ENCODE peak calls at places on chromosomes 2 and 18, in seven cellular contexts. J, C, Z, Q, E, R and N are unnamed samples.

GRCh38 chr2:55148269-55148668 is 83.8 kb downstream of the CLHC1 start:
- DNase-seq in R (no peak), E (no peak), J (no peak), Q (peak; percentile 99), C (no peak), Z (peak; percentile 85), N (no peak)

GRCh38 chr2:178219247-178219646 is 24.9 kb downstream of the OSBPL6 start:
- DNase-seq in E (no peak), Z (no peak), J (no peak), R (no peak), C (no peak), Q (no peak), N (no peak)

GRCh38 chr2:65661980-65662653 is 229.7 kb upstream of the SPRED2 start:
- DNase-seq in Z (no peak), Q (no peak), R (no peak), E (no peak), C (no peak), J (no peak), N (no peak)

GRCh38 chr2:184680825-184681224 is 82.5 kb downstream of the ZNF804A start:
- DNase-seq in C (no peak), J (no peak), Z (no peak), Q (no peak), E (no peak), R (no peak), N (no peak)

GRCh38 chr18:49898421-49898820 is 85.1 kb upstream of the ACAA2 start:
- DNase-seq in Q (no peak), J (peak; percentile 57), Z (peak; percentile 68), R (peak; percentile 84), C (peak; percentile 42), E (peak; percentile 43), N (peak; percentile 67)

GRCh38 chr2:158667567-158667966 is 127.5 kb upstream of the DAPL1 start:
- DNase-seq in R (no peak), C (no peak), J (peak; percentile 93), Q (no peak), E (no peak), Z (peak; percentile 97), N (peak; percentile 22)

GRCh38 chr2:136116111-136116812 is 1.7 kb downstream of the CXCR4 start:
- DNase-seq in R (peak; percentile 55), Q (no peak), J (no peak), C (peak; percentile 17), E (no peak), Z (no peak), N (no peak)

GRCh38 chr2:170298115-170298514 is 120.2 kb downstream of the MYO3B start:
- DNase-seq in C (no peak), Z (no peak), E (no peak), Q (no peak), J (no peak), R (no peak), N (no peak)

GRCh38 chr2:204110250-204111183 is 174.0 kb downstream of the ICOS start:
- DNase-seq in C (no peak), Z (peak; percentile 84), J (no peak), Q (no peak), R (no peak), E (no peak), N (peak; percentile 6)

GRCh38 chr2:237558918-237559645 is 7.3 kb upstream of the PRLH start:
- DNase-seq in Z (no peak), Q (no peak), J (peak; percentile 53), C (peak; percentile 43), E (no peak), R (peak; percentile 45), N (peak; percentile 89)

GRCh38 chr2:20571231-20571630 is 79.7 kb downstream of the HS1BP3 start:
- DNase-seq in J (no peak), E (no peak), R (no peak), Q (no peak), Z (peak; percentile 86), C (no peak), N (no peak)

GRCh38 chr2:86249843-86250402 is 50.7 kb downstream of the MRPL35 start:
- DNase-seq in Q (no peak), J (no peak), R (no peak), E (peak; percentile 25), Z (no peak), C (peak; percentile 62), N (no peak)

GRCh38 chr2:42977236-42978174 is 185.1 kb upstream of the HAAO start:
- DNase-seq in E (no peak), Z (no peak), J (no peak), Q (no peak), C (no peak), R (no peak), N (no peak)

GRCh38 chr18:8998481-8999217 is 103.8 kb upstream of the NDUFV2 start:
- DNase-seq in Q (peak; percentile 67), E (no peak), C (no peak), R (no peak), Z (no peak), J (peak; percentile 57), N (peak; percentile 73)

GRCh38 chr2:224009605-224010330 is 29.3 kb downstream of the SERPINE2 start:
- DNase-seq in Z (peak; percentile 6), Q (peak; percentile 55), C (peak; percentile 20), R (no peak), E (no peak), J (peak; percentile 38), N (peak; percentile 17)

GRCh38 chr2:150469706-150470105 is 17.8 kb downstream of the RND3 start:
- DNase-seq in J (no peak), Z (peak; percentile 5), R (no peak), C (no peak), E (no peak), Q (no peak), N (no peak)

GRCh38 chr18:44895176-44895798 is 214.6 kb downstream of the SETBP1 start:
- DNase-seq in C (peak; percentile 77), E (no peak), Q (peak; percentile 45), J (peak; percentile 34), Z (peak; percentile 49), R (peak; percentile 30), N (peak; percentile 59)

DNA sequence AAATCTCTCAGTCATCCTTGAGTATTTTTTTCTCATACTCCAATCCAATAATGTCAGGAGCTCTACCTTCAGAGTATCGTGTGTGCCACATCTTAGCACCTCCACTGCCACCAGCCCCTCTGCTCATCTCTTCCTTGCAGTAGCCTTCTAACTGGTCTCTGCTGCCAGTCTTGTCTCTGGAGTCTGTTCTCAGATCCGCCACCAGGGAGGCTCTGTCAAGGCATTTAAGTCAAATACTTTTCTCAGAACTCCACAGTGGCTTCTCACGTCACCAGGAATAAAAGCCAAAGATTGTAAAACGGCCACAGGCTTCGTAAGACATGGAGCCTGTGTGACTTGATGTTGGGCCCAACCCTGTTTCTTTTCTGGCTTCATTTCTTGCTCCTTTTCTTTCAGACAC is 7.1 kb downstream of the UNC50 start:
- DNase-seq in Q (no peak), Z (no peak), J (no peak), E (no peak), C (peak; percentile 25), R (no peak), N (no peak)
- TF ChIP-seq CTCF in Q (no peak), Z (no peak), J (no peak), E (no peak), C (no peak), R (no peak), N (no peak)

GRCh38 chr2:79717364-79718007 is 204.6 kb downstream of the CTNNA2 start:
- DNase-seq in R (peak; percentile 23), E (peak; percentile 13), Q (no peak), Z (no peak), J (peak; percentile 99), C (peak; percentile 73), N (peak; percentile 28)
- H3K4me2 ChIP-seq in R (no peak overlapping the region), E (no peak overlapping the region), Q (no peak overlapping the region), Z (no peak overlapping the region), J (peak overlapping the region; percentile 19), C (peak overlapping the region; percentile 39), N (no peak overlapping the region)

GRCh38 chr18:69002233-69002632 is 204.4 kb downstream of the CCDC102B start:
- DNase-seq in C (no peak), J (no peak), R (no peak), Z (no peak), E (peak; percentile 1), Q (no peak), N (no peak)
- TF ChIP-seq CTCF in C (no peak), J (peak; percentile 5), R (no peak), Z (no peak), E (no peak), Q (peak; percentile 33), N (no peak)

GRCh38 chr2:239300871-239301742 is 99.7 kb downstream of the HDAC4 start:
- DNase-seq in Z (no peak), C (no peak), E (no peak), R (no peak), Q (no peak), J (no peak), N (no peak)
- H3K4me2 ChIP-seq in Z (no peak overlapping the region), C (no peak overlapping the region), E (no peak overlapping the region), R (no peak overlapping the region), Q (no peak overlapping the region), J (no peak overlapping the region), N (no peak overlapping the region)

GRCh38 chr2:3536682-3537632 is 17.6 kb upstream of the ADI1 start:
- DNase-seq in R (peak; percentile 68), Q (no peak), E (peak; percentile 82), J (peak; percentile 46), C (peak; percentile 72), Z (peak; percentile 51), N (peak; percentile 57)
- TF ChIP-seq CTCF in R (peak; percentile 36), Q (peak; percentile 46), E (peak; percentile 82), J (peak; percentile 39), C (peak; percentile 43), Z (peak; percentile 57), N (peak; percentile 65)

GRCh38 chr2:10269711-10270610 is 32.7 kb upstream of the HPCAL1 start:
- DNase-seq in C (no peak), R (peak; percentile 61), Q (no peak), E (no peak), J (no peak), Z (no peak), N (no peak)

GRCh38 chr2:10272464-10272863 is 30.2 kb upstream of the HPCAL1 start:
- DNase-seq in E (no peak), Z (no peak), R (no peak), C (no peak), J (no peak), Q (no peak), N (no peak)

GRCh38 chr2:10273215-10274175 is 29.2 kb upstream of the HPCAL1 start:
- DNase-seq in J (no peak), C (no peak), R (no peak), Q (no peak), E (no peak), Z (no peak), N (no peak)

GRCh38 chr2:10271946-10272345 is 30.8 kb upstream of the HPCAL1 start:
- DNase-seq in Z (no peak), E (peak; percentile 39), J (no peak), R (no peak), Q (no peak), C (no peak), N (no peak)

GRCh38 chr2:10271509-10271908 is 31.2 kb upstream of the HPCAL1 start:
- DNase-seq in Q (no peak), J (no peak), C (no peak), Z (no peak), R (no peak), E (no peak), N (no peak)
- H3K4me2 ChIP-seq in Q (peak overlapping the region; percentile 56), J (no peak overlapping the region), C (peak overlapping the region; percentile 44), Z (no peak overlapping the region), R (no peak overlapping the region), E (no peak overlapping the region), N (no peak overlapping the region)

GRCh38 chr2:33681333-33681732 is 82.2 kb upstream of the FAM98A start:
- DNase-seq in Z (peak; percentile 38), C (peak; percentile 30), J (peak; percentile 8), E (no peak), R (no peak), Q (no peak), N (peak; percentile 10)
- TF ChIP-seq CTCF in Z (peak; percentile 21), C (peak; percentile 37), J (peak; percentile 39), E (no peak), R (peak; percentile 56), Q (peak; percentile 46), N (no peak)